ENCODE peak calls at places on chromosome 11, in seven cellular contexts. L, I, K, O, A, N and X are unnamed samples.

GRCh38 chr11:11580831-11581492 is 40.8 kb downstream of the GALNT18 start:
- DNase-seq in L (no peak), I (no peak), K (no peak), O (no peak), A (no peak), N (no peak), X (no peak)

GRCh38 chr11:122709042-122709760 is 53.7 kb downstream of the UBASH3B start:
- DNase-seq in L (no peak), I (no peak), K (no peak), O (peak; percentile 52), A (no peak), N (no peak), X (no peak)

GRCh38 chr11:125207866-125208425 is 43.4 kb downstream of the PKNOX2 start:
- DNase-seq in L (no peak), I (no peak), K (no peak), O (no peak), A (no peak), N (no peak), X (no peak)

GRCh38 chr11:64760759-64761417 is 1.1 kb upstream of the PYGM start:
- DNase-seq in L (no peak), I (no peak), K (no peak), O (no peak), A (no peak), N (peak; percentile 57), X (peak; percentile 9)

GRCh38 chr11:134207538-134208239 is 16.1 kb downstream of the NCAPD3 start:
- DNase-seq in L (peak; percentile 40), I (no peak), K (no peak), O (peak; percentile 25), A (peak; percentile 69), N (peak; percentile 58), X (no peak)

GRCh38 chr11:35021589-35021988 is 105.2 kb downstream of the PDHX start:
- DNase-seq in L (no peak), I (no peak), K (no peak), O (no peak), A (no peak), N (no peak), X (no peak)

GRCh38 chr11:128894685-128895084 is 3.5 kb downstream of the KCNJ5 start:
- DNase-seq in L (no peak), I (no peak), K (peak; percentile 58), O (no peak), A (no peak), N (no peak), X (no peak)

GRCh38 chr11:61345170-61345610 is 12.2 kb downstream of the TKFC start:
- DNase-seq in L (no peak), I (no peak), K (no peak), O (no peak), A (no peak), N (no peak), X (no peak)

GRCh38 chr11:112292785-112293407 is 32.2 kb upstream of the PLET1 start:
- DNase-seq in L (peak; percentile 63), I (peak; percentile 58), K (no peak), O (peak; percentile 16), A (no peak), N (peak; percentile 66), X (peak; percentile 80)

GRCh38 chr11:112292188-112292587 is 31.5 kb upstream of the PLET1 start:
- DNase-seq in L (no peak), I (no peak), K (no peak), O (no peak), A (no peak), N (no peak), X (no peak)

GRCh38 chr11:112289588-112290461 is 29.2 kb upstream of the PLET1 start:
- DNase-seq in L (peak; percentile 65), I (peak; percentile 27), K (peak; percentile 80), O (peak; percentile 46), A (peak; percentile 86), N (peak; percentile 91), X (peak; percentile 61)

GRCh38 chr11:112291191-112291590 is 30.5 kb upstream of the PLET1 start:
- DNase-seq in L (no peak), I (no peak), K (no peak), O (no peak), A (no peak), N (no peak), X (no peak)

DNA sequence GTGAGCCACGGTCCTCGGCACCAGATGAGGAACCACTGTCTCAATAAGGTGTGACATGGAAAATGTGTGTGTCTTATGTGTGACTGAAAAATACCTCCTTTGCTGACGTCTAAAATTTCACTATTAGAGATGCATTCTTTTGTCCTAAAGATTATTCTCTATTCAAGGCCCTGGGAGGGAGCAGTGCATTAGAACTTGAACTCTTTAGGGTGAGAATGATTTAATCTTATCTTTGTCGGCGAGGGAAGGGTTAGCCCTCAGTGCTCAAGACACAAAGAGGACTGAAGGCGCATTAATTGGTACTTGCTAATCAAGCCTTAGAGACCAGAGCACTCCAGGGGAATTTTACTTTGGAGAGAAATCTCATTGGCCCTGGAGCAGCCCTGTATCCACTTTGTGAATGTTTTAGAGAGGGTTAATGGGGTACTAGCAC is 29.8 kb upstream of the PLET1 start:
- DNase-seq in L (no peak), I (no peak), K (no peak), O (no peak), A (no peak), N (no peak), X (no peak)
- H3K27ac ChIP-seq in L (peak overlapping the region; percentile 46), I (peak overlapping the region; percentile 68), K (no peak overlapping the region), O (peak overlapping the region; percentile 86), A (no peak overlapping the region), N (peak overlapping the region; percentile 86), X (no peak overlapping the region)

DNA sequence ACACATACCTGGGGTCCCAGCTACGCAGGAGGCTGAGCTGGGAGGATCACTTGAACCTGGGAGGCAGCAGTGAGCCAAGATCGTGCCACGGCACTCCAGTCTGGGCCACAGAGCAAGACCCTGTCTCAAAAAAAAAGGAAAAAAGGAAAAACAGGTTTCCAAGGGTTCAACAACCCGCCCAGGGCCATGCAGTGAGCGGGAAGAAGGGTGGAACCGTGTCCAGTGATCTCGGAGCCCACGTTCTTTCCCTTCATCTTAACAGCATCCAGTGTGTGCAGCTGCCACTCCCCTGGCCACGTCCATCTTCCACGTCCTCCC is 14.9 kb upstream of the LRP5 start:
- DNase-seq in L (no peak), I (no peak), K (no peak), O (no peak), A (no peak), N (no peak), X (no peak)
- H3K27ac ChIP-seq in L (no peak overlapping the region), I (no peak overlapping the region), K (no peak overlapping the region), O (peak overlapping the region; percentile 82), A (no peak overlapping the region), N (no peak overlapping the region), X (no peak overlapping the region)

GRCh38 chr11:72002841-72003775 is 4.4 kb downstream of the IL18BP start:
- DNase-seq in L (no peak), I (no peak), K (no peak), O (no peak), A (no peak), N (no peak), X (peak; percentile 47)

GRCh38 chr11:72003776-72004171 is 5.1 kb downstream of the IL18BP start:
- DNase-seq in L (no peak), I (no peak), K (no peak), O (no peak), A (no peak), N (no peak), X (peak; percentile 44)

GRCh38 chr11:72005347-72006260 is 6.9 kb downstream of the IL18BP start:
- DNase-seq in L (no peak), I (no peak), K (no peak), O (no peak), A (no peak), N (no peak), X (no peak)

GRCh38 chr11:72006309-72007088 is 7.8 kb downstream of the IL18BP start:
- DNase-seq in L (no peak), I (no peak), K (no peak), O (no peak), A (no peak), N (no peak), X (peak; percentile 20)

GRCh38 chr11:72004515-72005346 is 6.0 kb downstream of the IL18BP start:
- DNase-seq in L (no peak), I (no peak), K (no peak), O (no peak), A (no peak), N (no peak), X (peak; percentile 45)
- H3K27ac ChIP-seq in L (no peak overlapping the region), I (no peak overlapping the region), K (no peak overlapping the region), O (no peak overlapping the region), A (no peak overlapping the region), N (no peak overlapping the region), X (peak overlapping the region; percentile 5)

GRCh38 chr11:3046190-3046589 is 11.0 kb downstream of the CARS1 start:
- DNase-seq in L (no peak), I (no peak), K (no peak), O (peak; percentile 25), A (no peak), N (peak; percentile 74), X (no peak)
- H3K27ac ChIP-seq in L (no peak overlapping the region), I (no peak overlapping the region), K (no peak overlapping the region), O (no peak overlapping the region), A (no peak overlapping the region), N (peak overlapping the region; percentile 50), X (no peak overlapping the region)

GRCh38 chr11:58741127-58741526 is 9.4 kb upstream of the GLYAT start:
- DNase-seq in L (no peak), I (no peak), K (no peak), O (no peak), A (no peak), N (no peak), X (no peak)
- H3K27ac ChIP-seq in L (no peak overlapping the region), I (no peak overlapping the region), K (no peak overlapping the region), O (no peak overlapping the region), A (no peak overlapping the region), N (no peak overlapping the region), X (no peak overlapping the region)

GRCh38 chr11:31643831-31644230 is 134.3 kb downstream of the ELP4 start:
- DNase-seq in L (no peak), I (no peak), K (no peak), O (peak; percentile 46), A (no peak), N (no peak), X (no peak)
- H3K27ac ChIP-seq in L (no peak overlapping the region), I (no peak overlapping the region), K (no peak overlapping the region), O (peak overlapping the region; percentile 30), A (no peak overlapping the region), N (no peak overlapping the region), X (no peak overlapping the region)

GRCh38 chr11:30585067-30585891 is 874 bp downstream of the MPPED2 start:
- DNase-seq in L (no peak), I (no peak), K (peak; percentile 11), O (no peak), A (no peak), N (peak; percentile 56), X (peak; percentile 54)
- H3K27ac ChIP-seq in L (peak overlapping the region; percentile 13), I (peak overlapping the region; percentile 94), K (no peak overlapping the region), O (peak overlapping the region; percentile 70), A (no peak overlapping the region), N (peak overlapping the region; percentile 82), X (peak overlapping the region; percentile 88)

DNA sequence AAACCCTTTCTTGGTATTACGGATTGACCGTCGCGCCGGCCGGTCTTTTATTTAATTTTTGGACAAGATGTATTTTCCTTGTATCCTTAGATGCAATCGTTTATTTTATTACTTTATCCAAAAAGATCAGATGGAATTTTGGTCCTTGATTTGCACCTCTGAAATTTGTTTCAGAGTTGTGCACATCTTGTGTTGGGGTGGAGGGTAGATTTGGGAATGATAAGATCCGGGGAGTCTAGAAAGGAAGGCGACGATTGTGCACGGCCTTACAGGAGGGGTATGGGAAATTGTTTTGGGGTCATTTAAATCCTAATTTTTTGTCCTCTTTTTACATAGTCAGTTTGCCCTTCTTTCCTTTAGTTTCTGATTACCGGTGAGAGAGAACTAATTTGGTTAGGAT is 1.4 kb downstream of the KDM2A start:
- DNase-seq in L (no peak), I (no peak), K (no peak), O (no peak), A (no peak), N (no peak), X (no peak)
- H3K27ac ChIP-seq in L (peak overlapping the region; percentile 91), I (peak overlapping the region; percentile 93), K (peak overlapping the region; percentile 98), O (peak overlapping the region; percentile 99), A (peak overlapping the region; percentile 56), N (peak overlapping the region; percentile 99), X (peak overlapping the region; percentile 99)